ENCODE peak calls at places on chromosomes 16 and 17, in seven cellular contexts. A is heart right ventricle; O is CD8-positive, alpha-beta memory T cell; L is iPS DF 6.9; F is CD4-positive, CD25-positive, alpha-beta regulatory T cell; E is fibroblast of lung; S is endodermal cell. P is an unnamed sample. For H3K36me3, the result is how much of the 10 kb centered on the place peaks cover.

GRCh38 chr17:45170976-45171337 is 9.3 kb downstream of the HEXIM2 start:
- DNase-seq in A (peak), O (no peak), L (no peak), F (no peak), E (peak), S (peak), P (peak)

GRCh38 chr16:49700928-49701685 is 154.8 kb downstream of the ZNF423 start:
- DNase-seq in A (no peak), O (no peak), L (no peak), F (no peak), E (peak), S (peak), P (no peak)

GRCh38 chr17:57892820-57893595 is 43.2 kb upstream of the MRPS23 start:
- DNase-seq in A (peak), O (no peak), L (no peak), F (no peak), E (peak), S (peak), P (peak)

GRCh38 chr16:880471-881171 is 80.1 kb upstream of the GNG13 start:
- DNase-seq in A (no peak), O (no peak), L (no peak), F (no peak), E (no peak), S (no peak), P (peak)

GRCh38 chr16:87330646-87331045 is 13.5 kb upstream of the C16orf95 start:
- DNase-seq in A (no peak), O (no peak), L (no peak), F (no peak), E (no peak), S (no peak), P (peak)

GRCh38 chr16:87610026-87610425 is 7.7 kb downstream of the JPH3 start:
- DNase-seq in A (no peak), O (no peak), L (no peak), F (no peak), E (no peak), S (no peak), P (no peak)

GRCh38 chr16:12177643-12178042 is 201.1 kb downstream of the SNX29 start:
- DNase-seq in A (no peak), O (no peak), L (no peak), F (no peak), E (no peak), S (no peak), P (no peak)

GRCh38 chr17:17358060-17358751 is 55.0 kb downstream of the NT5M start:
- DNase-seq in A (no peak), O (no peak), L (no peak), F (no peak), E (no peak), S (peak), P (no peak)

GRCh38 chr17:72115789-72116520 is 4.9 kb upstream of the SOX9 start:
- DNase-seq in A (no peak), O (no peak), L (no peak), F (no peak), E (no peak), S (peak), P (no peak)

GRCh38 chr17:15942207-15942833 is 2.6 kb upstream of the ADORA2B start:
- DNase-seq in A (no peak), O (no peak), L (no peak), F (no peak), E (no peak), S (no peak), P (peak)

GRCh38 chr17:66982011-66982508 is 17.6 kb downstream of the CACNG4 start:
- DNase-seq in A (no peak), O (no peak), L (no peak), F (no peak), E (no peak), S (no peak), P (no peak)

GRCh38 chr16:68427649-68428303 is 20.5 kb downstream of the SMPD3 start:
- DNase-seq in A (no peak), O (no peak), L (no peak), F (no peak), E (no peak), S (no peak), P (no peak)

GRCh38 chr17:76080207-76080933 is 1.4 kb downstream of the ZACN start:
- DNase-seq in A (no peak), O (no peak), L (no peak), F (no peak), E (no peak), S (peak), P (no peak)

GRCh38 chr17:12429125-12429524 is 236.6 kb upstream of the MYOCD start:
- DNase-seq in A (no peak), O (no peak), L (no peak), F (no peak), E (no peak), S (no peak), P (no peak)

GRCh38 chr17:6868579-6868978 is 37.0 kb upstream of the TEKT1 start:
- DNase-seq in A (no peak), O (no peak), L (no peak), F (no peak), E (no peak), S (no peak), P (no peak)

GRCh38 chr16:16143941-16144340 is 79.4 kb downstream of the ABCC6 start:
- DNase-seq in A (no peak), O (no peak), L (no peak), F (no peak), E (no peak), S (no peak), P (no peak)

GRCh38 chr17:12743046-12743445 is 46.3 kb upstream of the ARHGAP44 start:
- DNase-seq in A (no peak), O (no peak), L (no peak), F (no peak), E (no peak), S (peak), P (no peak)

GRCh38 chr17:79671387-79671752 is 59.4 kb upstream of the ENPP7 start:
- DNase-seq in A (no peak), O (no peak), L (no peak), F (no peak), E (no peak), S (no peak), P (no peak)

GRCh38 chr17:66301418-66301863 is 972 bp upstream of the PRKCA start:
- DNase-seq in A (no peak), O (no peak), L (no peak), F (no peak), E (no peak), S (no peak), P (no peak)

GRCh38 chr17:79797492-79798295 is 817 bp upstream of the CBX8 start:
- DNase-seq in A (no peak), O (peak), L (no peak), F (no peak), E (no peak), S (peak), P (no peak)

GRCh38 chr16:56525154-56525720 is 5.4 kb upstream of the BBS2 start:
- DNase-seq in A (no peak), O (no peak), L (no peak), F (no peak), E (peak), S (no peak), P (no peak)

GRCh38 chr17:36535669-36536081 is 888 bp downstream of the PIGW start:
- DNase-seq in A (no peak), O (no peak), L (no peak), F (no peak), E (no peak), S (no peak), P (no peak)
- H3K27ac ChIP-seq in A (peak), O (peak), L (no peak), F (peak), E (peak), S (peak), P (peak)

DNA sequence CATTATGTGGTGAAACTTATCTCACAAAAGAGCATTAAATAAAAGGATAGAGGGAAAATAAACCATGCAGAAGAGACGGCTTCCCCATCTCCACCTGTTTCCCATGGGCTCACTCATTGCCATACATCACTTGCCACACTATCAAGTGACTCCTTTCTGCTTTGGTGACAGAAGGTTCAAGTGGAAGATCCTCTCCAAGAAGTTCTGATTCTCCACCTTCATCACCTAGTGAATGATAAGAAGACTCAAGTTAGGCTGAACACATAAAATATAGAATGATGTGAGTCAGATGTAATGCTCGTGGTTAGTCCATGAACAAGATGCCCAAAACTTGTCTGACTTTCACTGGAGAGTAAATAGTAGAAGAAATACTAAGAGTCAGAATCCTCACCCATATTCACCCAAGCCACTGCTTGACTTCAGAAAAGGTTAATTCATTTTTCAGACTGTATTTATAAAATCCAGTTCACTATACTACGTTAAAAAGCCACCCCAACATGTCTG is 100.1 kb upstream of the TOB1 start:
- DNase-seq in A (no peak), O (no peak), L (no peak), F (no peak), E (no peak), S (no peak), P (no peak)
- H3K36me3 ChIP-seq in A (under half), O (under half), L (under half), F (under half), E (under half), S (half or more), P (half or more)

DNA sequence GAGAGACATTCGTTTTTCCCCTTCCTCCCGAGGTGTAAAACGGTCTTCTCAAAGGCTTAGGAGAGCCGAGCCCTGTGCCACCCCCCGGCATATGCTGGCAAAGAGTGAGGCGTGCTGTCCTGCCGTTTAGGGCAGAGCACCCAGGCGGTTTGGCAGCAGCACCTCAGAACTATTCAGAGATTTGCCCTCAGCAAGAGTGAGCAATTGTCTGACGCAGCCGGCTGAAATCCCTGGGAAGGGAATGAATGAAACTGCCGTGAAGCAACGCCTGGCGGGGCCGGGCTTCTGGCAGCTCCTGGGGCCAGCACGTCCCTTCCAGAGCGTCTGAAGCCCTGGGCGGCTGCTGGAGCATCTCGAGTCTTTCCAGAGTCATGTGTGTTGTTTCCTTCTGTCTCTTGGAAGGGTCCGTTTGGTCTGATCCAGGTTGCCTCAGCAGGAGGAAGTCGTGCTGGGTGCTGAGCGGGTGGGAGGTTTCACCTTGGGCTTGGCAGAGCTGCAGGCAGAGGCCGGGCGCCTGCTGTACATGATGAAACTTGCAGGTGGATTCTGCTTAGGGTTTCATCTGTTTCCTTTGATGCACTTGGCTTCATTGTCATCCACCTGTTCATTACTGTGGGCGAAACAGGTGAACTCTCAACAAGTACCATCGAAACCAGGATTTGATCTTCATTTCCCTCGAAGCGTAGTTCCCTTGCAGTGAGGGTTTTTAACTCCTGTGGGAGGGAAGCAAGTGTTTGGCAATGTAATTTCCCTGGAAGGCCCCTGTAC is 35.4 kb downstream of the TBCD start:
- DNase-seq in A (no peak), O (no peak), L (no peak), F (no peak), E (no peak), S (no peak), P (no peak)
- H3K27ac ChIP-seq in A (no peak), O (no peak), L (no peak), F (no peak), E (no peak), S (no peak), P (no peak)

DNA sequence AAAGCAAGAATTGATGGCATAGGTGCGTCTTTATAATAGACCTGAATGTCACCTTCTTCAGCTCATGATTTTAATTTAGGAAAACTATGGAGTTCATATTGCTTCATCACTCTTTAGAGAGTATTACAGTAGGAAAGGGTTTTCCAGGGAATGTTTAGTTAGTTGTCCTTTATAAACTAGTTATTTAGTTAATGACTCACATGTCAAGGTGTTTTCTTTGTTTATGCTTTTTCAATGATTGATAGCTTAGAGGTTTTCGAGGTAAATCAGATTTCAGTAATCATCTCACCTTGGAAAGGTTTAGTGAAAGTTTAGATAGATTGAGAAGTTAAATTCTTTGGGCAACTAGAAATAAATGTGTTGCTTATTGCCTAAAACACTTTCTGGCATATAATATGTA is 9.8 kb downstream of the WSB1 start:
- DNase-seq in A (no peak), O (no peak), L (no peak), F (no peak), E (no peak), S (no peak), P (no peak)
- H3K36me3 ChIP-seq in A (under half), O (under half), L (under half), F (under half), E (under half), S (half or more), P (half or more)

GRCh38 chr16:2981177-2981898 is 1.1 kb upstream of the PKMYT1 start:
- DNase-seq in A (no peak), O (no peak), L (no peak), F (no peak), E (no peak), S (peak), P (no peak)
- H3K27ac ChIP-seq in A (no peak), O (peak), L (peak), F (no peak), E (no peak), S (peak), P (peak)

GRCh38 chr17:36512641-36513040 is 22.0 kb downstream of the MYO19 start:
- DNase-seq in A (no peak), O (no peak), L (no peak), F (no peak), E (no peak), S (no peak), P (no peak)

GRCh38 chr17:36514856-36515255 is 19.8 kb downstream of the MYO19 start:
- DNase-seq in A (no peak), O (no peak), L (no peak), F (no peak), E (no peak), S (peak), P (no peak)

GRCh38 chr17:36510636-36511035 is 24.0 kb downstream of the MYO19 start:
- DNase-seq in A (no peak), O (no peak), L (no peak), F (no peak), E (no peak), S (peak), P (no peak)

GRCh38 chr17:36509272-36509985 is 22.9 kb downstream of the ZNHIT3 start:
- DNase-seq in A (no peak), O (no peak), L (no peak), F (no peak), E (no peak), S (no peak), P (no peak)

DNA sequence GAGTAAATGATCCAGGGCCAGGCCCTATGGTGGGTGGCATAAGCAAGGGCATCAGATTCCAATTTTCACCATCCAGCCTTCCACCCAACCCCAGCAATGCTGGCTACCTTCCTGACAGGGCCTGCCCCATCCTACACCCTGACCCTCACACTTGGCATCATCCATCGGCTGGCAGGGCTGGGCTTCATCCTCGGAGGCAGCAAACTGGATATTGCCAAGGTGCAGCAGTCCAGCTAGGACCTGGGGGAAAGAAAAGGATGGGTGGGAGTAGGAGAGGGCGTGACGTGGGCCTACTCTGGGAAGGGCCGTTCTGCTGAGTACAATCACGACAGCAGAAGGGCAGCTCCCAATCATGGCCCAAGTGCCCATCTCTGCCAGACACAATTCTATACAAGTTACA is 23.5 kb downstream of the MYO19 start:
- DNase-seq in A (no peak), O (no peak), L (no peak), F (no peak), E (no peak), S (peak), P (no peak)
- H3K36me3 ChIP-seq in A (under half), O (under half), L (half or more), F (under half), E (under half), S (half or more), P (half or more)

GRCh38 chr16:74611721-74612120 is 4.8 kb upstream of the GLG1 start:
- DNase-seq in A (no peak), O (no peak), L (no peak), F (no peak), E (peak), S (no peak), P (no peak)
- H3K27ac ChIP-seq in A (no peak), O (no peak), L (no peak), F (no peak), E (no peak), S (no peak), P (no peak)

DNA sequence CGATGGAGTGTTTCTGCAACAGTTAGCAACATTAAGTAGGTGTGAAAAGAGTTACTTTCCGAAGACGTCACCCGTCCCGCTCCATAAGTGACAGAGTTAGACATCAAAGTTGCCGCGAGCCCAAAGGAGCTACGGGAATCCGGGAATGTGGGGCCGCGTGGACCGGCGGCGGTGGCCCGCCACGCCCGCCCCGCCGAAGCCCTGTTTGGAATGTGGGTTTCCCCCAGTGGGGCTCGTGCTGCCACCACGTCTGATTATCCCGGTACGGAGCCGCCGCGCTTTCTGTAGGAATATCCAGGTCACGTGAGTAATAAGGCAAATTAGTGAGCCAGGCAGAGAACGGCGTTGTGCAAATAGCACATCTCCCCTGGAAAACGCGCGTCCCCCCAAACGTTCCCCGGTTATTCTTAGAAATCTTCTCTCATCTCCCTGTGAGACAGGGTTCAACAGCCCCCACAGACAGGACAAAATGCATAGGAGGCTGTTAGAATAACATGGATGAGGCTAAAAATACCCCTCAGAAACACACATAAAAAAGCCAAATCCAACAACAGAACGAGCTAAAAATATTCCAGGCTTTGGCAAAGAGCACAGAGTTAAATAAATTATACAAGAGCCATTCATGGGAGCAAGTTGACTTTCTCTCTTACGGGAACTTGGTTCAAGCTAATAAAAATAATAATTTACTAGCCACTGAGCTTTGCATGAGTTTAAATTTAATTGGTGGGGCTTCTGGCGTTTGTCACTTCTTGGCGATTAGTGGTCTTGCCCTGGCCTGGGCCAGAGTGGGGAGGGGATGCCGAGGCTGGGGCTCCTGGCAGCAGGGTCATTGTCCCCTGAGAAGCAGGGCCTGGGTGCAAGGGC is 8.6 kb downstream of the BAHCC1 start:
- DNase-seq in A (no peak), O (no peak), L (no peak), F (no peak), E (peak), S (no peak), P (no peak)
- H3K36me3 ChIP-seq in A (under half), O (under half), L (under half), F (under half), E (under half), S (under half), P (under half)